ENCODE peak calls at places on chromosome 20, in five cellular contexts. One of them, this sample, is unnamed.

GRCh38 chr20:41249781-41250281 is 67.7 kb downstream of the ZHX3 start:
- DNase-seq in MCF 10A: peak
- DNase-seq in HCT116: no peak
- DNase-seq in iris pigment epithelial cell: peak
- DNase-seq in mucosa of gallbladder: no peak
- DNase-seq in this sample: peak

GRCh38 chr20:20413801-20414200 is 45.9 kb downstream of the INSM1 start:
- DNase-seq in MCF 10A: no peak
- DNase-seq in HCT116: no peak
- DNase-seq in iris pigment epithelial cell: no peak
- DNase-seq in mucosa of gallbladder: no peak
- DNase-seq in this sample: peak

GRCh38 chr20:13788167-13788834 is 3.5 kb downstream of the NDUFAF5 start:
- DNase-seq in MCF 10A: peak
- DNase-seq in HCT116: peak
- DNase-seq in iris pigment epithelial cell: peak
- DNase-seq in mucosa of gallbladder: peak
- DNase-seq in this sample: peak

GRCh38 chr20:10524034-10524476 is 89.0 kb downstream of the SLX4IP start:
- DNase-seq in MCF 10A: no peak
- DNase-seq in HCT116: no peak
- DNase-seq in iris pigment epithelial cell: no peak
- DNase-seq in mucosa of gallbladder: peak
- DNase-seq in this sample: no peak

GRCh38 chr20:41617059-41617921 is 887 bp downstream of the CHD6 start:
- DNase-seq in MCF 10A: peak
- DNase-seq in HCT116: no peak
- DNase-seq in iris pigment epithelial cell: peak
- DNase-seq in mucosa of gallbladder: no peak
- DNase-seq in this sample: peak

GRCh38 chr20:48741669-48742068 is 86.1 kb downstream of the PREX1 start:
- DNase-seq in MCF 10A: no peak
- DNase-seq in HCT116: no peak
- DNase-seq in iris pigment epithelial cell: no peak
- DNase-seq in mucosa of gallbladder: no peak
- DNase-seq in this sample: no peak

GRCh38 chr20:16459019-16459700 is 114.1 kb downstream of the KIF16B start:
- DNase-seq in MCF 10A: peak
- DNase-seq in HCT116: no peak
- DNase-seq in iris pigment epithelial cell: peak
- DNase-seq in mucosa of gallbladder: peak
- DNase-seq in this sample: peak

GRCh38 chr20:32648761-32649615 is 24.8 kb downstream of the C20orf203 start:
- DNase-seq in MCF 10A: peak
- DNase-seq in HCT116: peak
- DNase-seq in iris pigment epithelial cell: peak
- DNase-seq in mucosa of gallbladder: no peak
- DNase-seq in this sample: peak

GRCh38 chr20:11429889-11430580 is 487.7 kb upstream of the BTBD3 start:
- DNase-seq in MCF 10A: no peak
- DNase-seq in HCT116: no peak
- DNase-seq in iris pigment epithelial cell: no peak
- DNase-seq in mucosa of gallbladder: no peak
- DNase-seq in this sample: no peak

GRCh38 chr20:50434653-50435396 is 75.4 kb upstream of the PTPN1 start:
- DNase-seq in MCF 10A: peak
- DNase-seq in HCT116: no peak
- DNase-seq in iris pigment epithelial cell: peak
- DNase-seq in mucosa of gallbladder: no peak
- DNase-seq in this sample: peak

This sample was measured in M059J.